ENCODE peak calls at places on chromosomes 1 and 21, in ten cellular contexts. L, X, N, V, K, E, Z, O, Q and F are unnamed samples.

GRCh38 chr21:42162831-42163510 is 56.0 kb upstream of the ABCG1 start:
- DNase-seq in Q (peak; percentile 23), Z (no peak), O (no peak), X (no peak), L (no peak), V (no peak), K (no peak), E (no peak), N (no peak), F (no peak)

GRCh38 chr1:1166642-1167415 is 6.9 kb upstream of the TTLL10 start:
- DNase-seq in N (no peak), K (peak; percentile 50), Z (no peak), L (no peak), Q (no peak), E (no peak), X (no peak), V (no peak), O (no peak), F (no peak)

GRCh38 chr1:108962681-108963051 is 618 bp downstream of the CLCC1 start:
- DNase-seq in L (peak; percentile 44), X (peak; percentile 70), V (no peak), K (no peak), N (no peak), O (no peak), E (no peak), Z (no peak), Q (peak; percentile 37), F (no peak)

GRCh38 chr1:47894718-47895393 is 102.3 kb downstream of the TRABD2B start:
- DNase-seq in Z (no peak), L (peak; percentile 55), X (no peak), V (no peak), Q (peak; percentile 90), K (no peak), O (peak; percentile 21), N (no peak), E (no peak), F (peak; percentile 53)

GRCh38 chr1:224205438-224205840 is 22.4 kb downstream of the DEGS1 start:
- DNase-seq in E (no peak), Z (no peak), N (peak; percentile 4), V (no peak), Q (peak; percentile 85), L (no peak), O (peak; percentile 77), K (no peak), X (no peak), F (peak; percentile 60)

GRCh38 chr1:97314685-97315084 is 593.1 kb downstream of the PTBP2 start:
- DNase-seq in Z (no peak), Q (no peak), E (no peak), O (no peak), V (no peak), N (no peak), L (no peak), X (no peak), K (no peak), F (no peak)

GRCh38 chr1:118122234-118123004 is 62.6 kb downstream of the SPAG17 start:
- DNase-seq in E (no peak), Q (peak; percentile 76), N (no peak), L (no peak), O (no peak), Z (no peak), K (no peak), V (no peak), X (no peak), F (peak; percentile 48)

GRCh38 chr1:215905493-215906095 is 338.5 kb downstream of the KCTD3 start:
- DNase-seq in Q (no peak), L (no peak), N (no peak), O (no peak), V (no peak), K (no peak), E (no peak), X (no peak), Z (no peak), F (no peak)

GRCh38 chr1:93668121-93668520 is 13.5 kb downstream of the BCAR3 start:
- DNase-seq in N (no peak), Q (no peak), O (no peak), L (no peak), E (no peak), V (no peak), Z (no peak), K (no peak), X (no peak), F (no peak)

GRCh38 chr1:107776898-107777663 is 187.9 kb downstream of the VAV3 start:
- DNase-seq in Q (no peak), K (no peak), O (no peak), Z (no peak), N (no peak), E (no peak), V (no peak), L (no peak), X (no peak), F (no peak)

DNA sequence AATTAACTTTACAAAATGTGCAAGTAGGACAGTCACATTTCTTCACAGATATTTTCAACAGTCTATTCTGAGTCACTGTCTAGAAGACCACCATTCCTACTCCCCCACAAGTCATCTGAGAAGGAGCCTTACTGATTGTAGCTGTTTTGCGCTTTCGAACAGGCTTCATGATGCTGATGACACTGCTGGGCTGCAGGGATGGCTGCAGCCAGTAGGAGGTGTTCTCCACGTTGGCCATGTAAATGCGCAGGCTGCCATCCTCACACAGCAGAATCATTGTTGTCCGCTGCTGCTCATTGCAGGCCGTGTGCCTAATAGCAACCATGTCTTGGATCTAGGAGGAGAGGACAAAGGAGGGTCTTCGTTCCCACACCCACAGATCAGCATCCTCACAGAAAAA is 56.9 kb downstream of the UBR4 start:
- DNase-seq in Q (no peak), L (peak; percentile 6), V (no peak), O (no peak), X (no peak), E (no peak), K (no peak), N (no peak), Z (no peak), F (no peak)
- TF ChIP-seq CTCF in Q (no peak), L (peak; percentile 18), V (peak; percentile 23), O (no peak), X (no peak), E (peak; percentile 7), K (no peak), N (no peak), Z (no peak), F (no peak)

DNA sequence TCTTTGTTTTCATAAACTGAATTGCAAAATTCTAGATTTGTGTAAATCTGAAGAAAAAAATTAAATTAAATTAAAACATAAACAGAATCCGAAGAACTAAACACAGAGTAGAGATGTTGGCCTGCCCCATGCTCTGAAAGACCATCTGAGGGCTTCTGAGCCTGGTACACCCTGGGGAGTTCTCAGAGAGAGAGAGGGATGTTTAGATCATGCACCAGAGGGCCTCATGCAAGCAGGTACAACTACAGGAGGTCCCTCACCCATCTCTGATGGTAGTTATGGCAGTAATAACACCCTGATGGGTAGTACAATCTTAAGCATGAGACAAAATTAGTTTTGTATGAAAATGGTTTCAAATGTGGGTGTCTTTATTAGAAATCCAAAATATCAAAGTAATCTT is 127.7 kb downstream of the TGFB2 start:
- DNase-seq in O (no peak), K (no peak), X (no peak), Z (no peak), V (no peak), Q (no peak), E (no peak), L (no peak), N (no peak), F (no peak)
- H3K27ac ChIP-seq in O (no peak overlapping the region), K (peak overlapping the region; percentile 86), X (no peak overlapping the region), Z (no peak overlapping the region), V (no peak overlapping the region), Q (no peak overlapping the region), E (no peak overlapping the region), L (no peak overlapping the region), N (no peak overlapping the region), F (no peak overlapping the region)

GRCh38 chr21:40043423-40043822 is 176.2 kb downstream of the PCP4 start:
- DNase-seq in O (no peak), K (no peak), N (no peak), Z (no peak), X (no peak), E (no peak), Q (no peak), L (peak; percentile 2), V (no peak), F (no peak)
- TF ChIP-seq CTCF in O (no peak), K (no peak), N (no peak), Z (no peak), X (no peak), E (no peak), Q (no peak), L (peak; percentile 13), V (no peak), F (no peak)

GRCh38 chr1:27152829-27153548 is 1.9 kb downstream of the SLC9A1 start:
- DNase-seq in Q (peak; percentile 63), E (no peak), L (no peak), V (no peak), O (no peak), Z (no peak), K (no peak), N (no peak), X (no peak), F (peak; percentile 60)
- H3K27ac ChIP-seq in Q (peak overlapping the region; percentile 73), E (peak overlapping the region; percentile 24), L (no peak overlapping the region), V (no peak overlapping the region), O (no peak overlapping the region), Z (no peak overlapping the region), K (peak overlapping the region; percentile 92), N (no peak overlapping the region), X (peak overlapping the region; percentile 95), F (peak overlapping the region; percentile 92)

DNA sequence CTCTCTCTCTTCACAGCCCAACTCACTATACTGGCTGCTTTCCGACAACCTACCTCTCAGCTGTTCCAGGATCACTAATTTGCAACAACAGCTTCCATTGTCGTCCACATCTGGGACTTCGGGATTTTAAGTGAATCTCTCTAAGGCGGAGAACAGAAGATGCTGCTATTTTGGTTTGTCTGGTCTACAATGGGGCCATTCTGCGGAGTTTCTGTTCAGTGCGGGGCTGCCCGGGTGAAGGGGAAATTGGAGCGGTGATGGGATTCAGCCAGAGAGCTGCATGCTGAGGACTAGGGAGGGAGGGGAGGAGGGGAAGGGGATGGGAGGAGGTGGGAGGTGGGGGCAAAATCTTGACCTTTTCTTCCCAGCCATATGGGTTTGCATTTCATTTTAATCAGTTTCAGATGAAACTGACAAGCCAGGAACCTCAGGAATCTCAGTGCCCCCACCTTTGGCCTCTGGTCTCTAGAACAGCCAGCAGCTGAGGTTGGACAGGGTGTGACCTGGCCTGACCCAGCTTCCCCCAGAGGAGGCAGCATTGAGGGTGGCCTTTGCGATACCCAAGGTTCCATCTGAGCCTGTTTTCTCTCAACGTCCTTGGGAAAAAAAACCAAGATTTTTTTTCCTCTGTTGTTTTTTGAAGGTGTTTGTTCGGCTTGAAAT is 6.9 kb upstream of the SRP9 start:
- DNase-seq in Q (no peak), O (no peak), V (peak; percentile 68), N (no peak), K (no peak), L (peak; percentile 68), E (no peak), Z (peak; percentile 44), X (no peak), F (no peak)
- TF ChIP-seq CTCF in Q (no peak), O (no peak), V (peak; percentile 33), N (no peak), K (no peak), L (peak; percentile 38), E (no peak), Z (no peak), X (no peak), F (no peak)